ENCODE peak calls at places on chromosomes 3 and 15, in nine cellular contexts. H is AG04450, I is cardiac fibroblast, R is breast epithelium, E is astrocyte of the spinal cord, J is fibroblast of lung, U is sigmoid colon, P is AG09319, S is activated B cell treated with CpG ODN at 0.5 μM for 24 hours. X is an unnamed sample.

GRCh38 chr3:173725507-173725906 is 328.0 kb downstream of the NLGN1 start:
- DNase-seq in R (no peak), H (no peak), J (peak), E (peak), U (no peak), I (no peak), S (no peak), P (no peak), X (no peak)

GRCh38 chr3:126509565-126510322 is 7.8 kb downstream of the UROC1 start:
- DNase-seq in P (no peak), R (no peak), E (no peak), H (no peak), I (no peak), S (no peak), J (no peak), U (peak), X (peak)

GRCh38 chr3:81513591-81513990 is 247.9 kb downstream of the GBE1 start:
- DNase-seq in P (no peak), S (no peak), I (no peak), J (no peak), H (no peak), R (no peak), U (no peak), E (no peak), X (no peak)

GRCh38 chr3:121667333-121667732 is 6.6 kb upstream of the HCLS1 start:
- DNase-seq in R (no peak), E (no peak), S (no peak), P (no peak), J (no peak), H (no peak), I (no peak), U (no peak), X (no peak)

GRCh38 chr15:101710806-101711205 is 13.5 kb downstream of the TARS3 start:
- DNase-seq in R (no peak), I (peak), E (peak), J (no peak), H (peak), P (peak), S (no peak), U (no peak), X (no peak)

GRCh38 chr3:155326249-155326648 is 32.8 kb upstream of the STRIT1 start:
- DNase-seq in J (no peak), E (no peak), R (no peak), H (no peak), U (no peak), P (no peak), S (no peak), I (no peak), X (no peak)

GRCh38 chr3:107884719-107885460 is 205.9 kb downstream of the CD47 start:
- DNase-seq in S (no peak), P (peak), H (peak), U (no peak), J (peak), R (no peak), I (peak), E (peak), X (no peak)

GRCh38 chr15:63521405-63522142 is 17.2 kb downstream of the USP3 start:
- DNase-seq in R (no peak), P (no peak), H (no peak), E (no peak), S (no peak), I (no peak), J (peak), U (no peak), X (no peak)

GRCh38 chr15:87881001-87881400 is 375.5 kb downstream of the NTRK3 start:
- DNase-seq in J (no peak), S (no peak), I (no peak), R (no peak), U (no peak), P (no peak), H (no peak), E (no peak), X (no peak)

GRCh38 chr15:72411544-72411943 is 13.4 kb downstream of the TMEM202 start:
- DNase-seq in R (no peak), U (no peak), H (no peak), E (no peak), I (no peak), S (no peak), P (no peak), J (no peak), X (no peak)

GRCh38 chr15:31362886-31363285 is 36.3 kb downstream of the KLF13 start:
- DNase-seq in S (no peak), E (no peak), H (no peak), P (no peak), R (no peak), I (no peak), U (no peak), J (no peak), X (no peak)

GRCh38 chr15:45456212-45457106 is 66.1 kb downstream of the SLC30A4 start:
- DNase-seq in R (peak), E (peak), H (peak), U (peak), I (peak), P (peak), J (peak), S (no peak), X (peak)

GRCh38 chr3:159884661-159885402 is 103.8 kb upstream of the IL12A start:
- DNase-seq in P (no peak), R (no peak), U (no peak), I (peak), H (no peak), S (no peak), E (peak), J (peak), X (no peak)

GRCh38 chr3:107421170-107421792 is 44.0 kb downstream of the CCDC54 start:
- DNase-seq in U (no peak), H (no peak), I (peak), S (no peak), R (no peak), E (peak), P (peak), J (peak), X (no peak)

GRCh38 chr15:64753419-64754185 is 21.8 kb downstream of the RBPMS2 start:
- DNase-seq in H (no peak), U (no peak), I (no peak), J (no peak), R (no peak), S (peak), P (no peak), E (no peak), X (no peak)

GRCh38 chr3:5198986-5199731 is 11.7 kb downstream of the EDEM1 start:
- DNase-seq in H (no peak), R (no peak), J (no peak), E (no peak), S (no peak), I (no peak), P (no peak), U (no peak), X (no peak)

GRCh38 chr3:5258526-5258925 is 71.0 kb downstream of the EDEM1 start:
- DNase-seq in E (no peak), J (no peak), P (no peak), S (no peak), I (no peak), H (no peak), R (no peak), U (no peak), X (no peak)

GRCh38 chr3:46931631-46932441 is 44.7 kb downstream of the CCDC12 start:
- DNase-seq in E (peak), J (peak), S (no peak), U (peak), R (no peak), I (peak), P (no peak), H (no peak), X (no peak)

GRCh38 chr15:97691799-97692198 is 268.7 kb upstream of the ARRDC4 start:
- DNase-seq in P (no peak), H (no peak), J (no peak), I (no peak), U (no peak), E (no peak), R (no peak), S (no peak), X (no peak)

GRCh38 chr3:183493296-183494045 is 62.0 kb downstream of the KLHL6 start:
- DNase-seq in H (no peak), J (no peak), P (no peak), R (no peak), S (no peak), E (no peak), I (no peak), U (no peak), X (no peak)

GRCh38 chr15:33742286-33742685 is 226.0 kb upstream of the CHRM5 start:
- DNase-seq in U (no peak), J (no peak), R (no peak), H (no peak), S (no peak), I (no peak), E (no peak), P (no peak), X (no peak)

GRCh38 chr3:46946416-46946815 is 30.1 kb downstream of the CCDC12 start:
- DNase-seq in E (no peak), R (no peak), S (no peak), P (no peak), H (no peak), U (no peak), I (no peak), J (no peak), X (no peak)

GRCh38 chr3:151960956-151961580 is 87.6 kb downstream of the SUCNR1 start:
- DNase-seq in U (no peak), I (no peak), P (no peak), J (peak), E (peak), H (no peak), R (no peak), S (no peak), X (no peak)

GRCh38 chr3:192915724-192916123 is 1.9 kb downstream of the MB21D2 start:
- DNase-seq in S (no peak), J (no peak), H (no peak), R (no peak), P (no peak), U (no peak), I (peak), E (no peak), X (no peak)

GRCh38 chr15:65077981-65078352 is 1.4 kb downstream of the KBTBD13 start:
- DNase-seq in U (peak), R (peak), J (no peak), P (no peak), E (peak), I (peak), S (peak), H (no peak), X (no peak)

DNA sequence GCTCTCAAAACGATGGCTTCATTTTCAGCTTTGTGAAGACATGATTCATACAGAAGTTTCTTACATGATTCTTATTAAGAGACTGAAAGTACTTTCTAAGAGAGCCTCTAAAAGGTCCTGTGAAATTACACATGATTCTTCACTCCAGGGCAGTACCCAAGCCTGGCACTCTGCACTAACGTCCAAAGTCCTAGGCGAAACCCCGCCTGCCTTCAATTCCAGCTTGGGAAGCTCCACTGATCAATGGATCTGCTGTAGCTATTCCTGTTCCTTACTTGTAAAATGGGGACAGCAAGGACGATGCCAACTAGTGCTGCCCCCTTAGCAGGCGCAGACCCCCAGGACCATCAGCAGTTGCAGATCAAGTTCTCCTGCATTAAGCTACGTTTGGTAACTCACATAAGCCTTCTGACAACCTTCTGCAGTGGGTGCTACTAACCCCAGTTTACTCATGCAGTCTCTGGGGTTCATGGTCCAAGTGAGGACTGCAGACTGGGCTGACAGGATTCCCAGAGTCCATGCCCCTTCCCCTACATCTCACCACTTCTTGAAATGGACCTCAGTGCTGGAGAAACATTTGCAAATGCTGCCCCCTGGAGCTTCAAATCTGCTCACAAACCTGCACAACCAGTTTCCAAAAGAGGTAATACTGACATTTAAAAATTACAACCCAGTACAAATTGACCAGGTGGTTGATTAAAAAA is 10.6 kb downstream of the CHCHD4 start:
- DNase-seq in P (no peak), I (no peak), H (no peak), E (no peak), J (no peak), R (no peak), S (no peak), U (no peak), X (no peak)
- TF ChIP-seq CTCF in P (no peak), I (no peak), H (peak), E (peak), J (peak), R (no peak), S (no peak), U (no peak), X (peak)

DNA sequence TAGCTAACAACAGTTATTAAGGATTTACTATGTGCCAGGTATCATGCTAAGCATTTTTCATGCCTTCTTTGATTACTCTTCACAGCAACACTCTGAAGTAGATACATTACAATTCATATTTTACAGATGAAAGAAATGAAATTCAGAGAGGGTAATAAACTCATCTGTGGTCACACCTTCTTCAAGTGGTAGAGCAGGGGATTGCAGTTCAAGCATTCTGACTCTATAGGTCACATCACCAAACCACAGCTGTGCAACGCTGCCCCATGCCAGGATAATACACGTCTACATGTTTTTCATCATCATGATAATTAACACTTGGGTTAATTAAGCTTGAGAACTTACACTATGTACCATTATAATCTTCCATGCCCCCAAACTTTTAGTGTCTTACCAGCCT is 98.5 kb downstream of the LRRC3B start:
- DNase-seq in E (no peak), J (no peak), U (no peak), S (no peak), P (no peak), I (no peak), H (no peak), R (no peak), X (no peak)
- TF ChIP-seq CTCF in E (no peak), J (no peak), U (no peak), S (no peak), P (no peak), I (no peak), H (no peak), R (no peak), X (no peak)

GRCh38 chr3:52054689-52055511 is 1.5 kb downstream of the DUSP7 start:
- DNase-seq in P (no peak), H (no peak), R (no peak), J (no peak), E (no peak), S (no peak), I (no peak), U (no peak), X (no peak)

GRCh38 chr3:52056968-52057805 is 816 bp upstream of the DUSP7 start:
- DNase-seq in E (peak), R (peak), S (peak), U (peak), J (peak), I (peak), P (peak), H (peak), X (peak)

GRCh38 chr3:52057806-52058099 is 1.4 kb upstream of the DUSP7 start:
- DNase-seq in J (no peak), I (no peak), P (no peak), H (no peak), E (no peak), U (no peak), S (no peak), R (no peak), X (no peak)

GRCh38 chr3:52056521-52056967 is at the start of gene DUSP7:
- DNase-seq in U (peak), R (no peak), H (no peak), I (peak), J (peak), P (no peak), S (peak), E (peak), X (peak)

GRCh38 chr3:52055537-52056351 is 627 bp downstream of the DUSP7 start:
- DNase-seq in P (no peak), E (peak), U (peak), R (no peak), I (peak), S (peak), J (peak), H (no peak), X (peak)
- TF ChIP-seq CTCF in P (peak), E (peak), U (no peak), R (peak), I (no peak), S (no peak), J (peak), H (peak), X (no peak)

DNA sequence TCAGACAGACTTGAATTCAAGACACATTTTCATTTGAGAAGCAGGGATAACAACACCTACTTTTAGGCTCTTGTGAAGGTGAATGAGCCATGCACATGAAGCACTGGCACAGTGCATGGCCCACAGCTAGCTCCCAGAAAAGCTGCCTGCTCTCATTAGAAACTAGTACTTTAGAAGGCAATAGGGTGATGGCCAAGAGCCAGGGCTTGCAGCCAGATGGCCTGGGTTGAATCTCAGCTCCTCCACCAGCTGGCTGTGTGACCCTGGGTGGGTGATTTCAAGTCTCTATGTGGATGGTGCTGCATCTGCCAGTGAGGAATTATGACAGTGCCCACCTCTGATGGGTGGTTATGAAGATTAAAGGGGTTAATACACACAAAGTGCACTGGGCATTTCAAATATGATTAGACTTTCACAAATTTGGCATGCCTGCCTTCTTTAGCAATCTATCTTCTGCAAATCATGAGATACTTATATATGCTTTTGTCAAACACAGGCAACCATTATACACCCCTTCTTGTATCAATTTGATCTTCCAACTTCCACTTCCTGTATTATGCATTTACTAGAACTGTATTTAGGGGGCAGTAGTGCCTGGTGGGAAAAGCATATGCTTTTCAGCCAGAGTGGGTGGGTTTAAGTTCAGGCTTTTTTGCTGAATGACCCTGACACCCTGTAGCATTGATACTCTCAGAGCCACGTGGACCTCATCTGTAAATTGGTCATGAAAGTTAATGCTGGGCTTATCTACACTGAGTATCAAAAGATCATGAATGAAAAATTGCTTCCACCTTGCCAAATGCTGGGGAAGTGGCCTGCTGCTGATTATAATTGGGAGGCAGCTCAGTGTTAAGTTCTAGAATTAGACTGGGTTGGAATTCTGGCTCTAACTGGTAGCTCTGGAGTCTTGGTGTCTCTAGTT is 34.7 kb upstream of the RBP1 start:
- DNase-seq in H (no peak), U (no peak), E (no peak), J (no peak), P (no peak), I (peak), R (no peak), S (no peak), X (no peak)
- TF ChIP-seq CTCF in H (no peak), U (no peak), E (no peak), J (peak), P (no peak), I (no peak), R (no peak), S (no peak), X (no peak)

GRCh38 chr15:55770808-55771207 is 27.9 kb upstream of the PRTG start:
- DNase-seq in S (no peak), H (no peak), E (no peak), J (no peak), U (no peak), P (no peak), R (no peak), I (no peak), X (no peak)

GRCh38 chr15:55778932-55779331 is 36.0 kb upstream of the PRTG start:
- DNase-seq in S (no peak), R (no peak), E (no peak), J (no peak), U (no peak), H (no peak), I (no peak), P (no peak), X (no peak)

GRCh38 chr15:55770261-55770660 is 27.3 kb upstream of the PRTG start:
- DNase-seq in U (no peak), P (peak), S (no peak), E (no peak), J (peak), R (no peak), I (peak), H (peak), X (no peak)

GRCh38 chr15:55775316-55775715 is 32.4 kb upstream of the PRTG start:
- DNase-seq in P (peak), I (no peak), U (no peak), J (no peak), R (no peak), H (no peak), E (no peak), S (no peak), X (no peak)

GRCh38 chr15:55774113-55774970 is 31.4 kb upstream of the PRTG start:
- DNase-seq in P (no peak), R (no peak), S (no peak), U (no peak), E (peak), J (peak), I (peak), H (no peak), X (peak)
- TF ChIP-seq CTCF in P (peak), R (peak), S (no peak), U (peak), E (peak), J (peak), I (peak), H (peak), X (peak)

GRCh38 chr3:89314454-89314853 is 207.0 kb downstream of the EPHA3 start:
- DNase-seq in I (peak), J (peak), S (no peak), U (no peak), H (no peak), P (no peak), E (peak), R (no peak), X (no peak)
- TF ChIP-seq CTCF in I (peak), J (peak), S (no peak), U (no peak), H (no peak), P (no peak), E (peak), R (no peak), X (no peak)

GRCh38 chr3:129604942-129605592 is 1.4 kb downstream of the PLXND1 start:
- DNase-seq in U (no peak), P (no peak), S (no peak), E (no peak), H (no peak), I (no peak), R (no peak), J (no peak), X (no peak)
- TF ChIP-seq CTCF in U (no peak), P (peak), S (no peak), E (no peak), H (no peak), I (no peak), R (no peak), J (no peak), X (no peak)

X was measured in mesothelial cell of epicardium.